ENCODE peak calls at places on chromosome 19, in six cellular contexts. N is tibial artery, W is foreskin fibroblast, V is psoas muscle, I is glutamatergic neuron, E is WTC11. Y is an unnamed sample.

GRCh38 chr19:38977445-38978314 is 2.1 kb upstream of the FBXO17 start:
- DNase-seq in N (no peak), W (peak), V (no peak), I (no peak), E (no peak), Y (peak)

GRCh38 chr19:22882797-22883196 is 50.7 kb downstream of the ZNF723 start:
- DNase-seq in N (no peak), W (peak), V (no peak), I (no peak), E (no peak), Y (peak)

GRCh38 chr19:46404039-46404883 is 9.1 kb downstream of the CCDC8 start:
- DNase-seq in N (peak), W (peak), V (peak), I (peak), E (peak), Y (no peak)

GRCh38 chr19:35005256-35005977 is 5.3 kb downstream of the GRAMD1A start:
- DNase-seq in N (no peak), W (no peak), V (no peak), I (no peak), E (no peak), Y (no peak)

GRCh38 chr19:4635763-4636135 is 3.6 kb upstream of the TNFAIP8L1 start:
- DNase-seq in N (no peak), W (no peak), V (no peak), I (peak), E (no peak), Y (no peak)

GRCh38 chr19:36805364-36805763 is 32.8 kb upstream of the ZNF850 start:
- DNase-seq in N (no peak), W (no peak), V (no peak), I (no peak), E (no peak), Y (no peak)

GRCh38 chr19:12668937-12669271 is 2.3 kb downstream of the WDR83 start:
- DNase-seq in N (peak), W (peak), V (peak), I (peak), E (no peak), Y (peak)

GRCh38 chr19:32339988-32340874 is 5.2 kb upstream of the ZNF507 start:
- DNase-seq in N (peak), W (no peak), V (peak), I (peak), E (peak), Y (peak)

GRCh38 chr19:13078897-13079541 is 23.6 kb downstream of the LYL1 start:
- DNase-seq in N (no peak), W (no peak), V (no peak), I (no peak), E (no peak), Y (no peak)

GRCh38 chr19:37855098-37855497 is 51.3 kb downstream of the WDR87 start:
- DNase-seq in N (no peak), W (peak), V (no peak), I (no peak), E (no peak), Y (no peak)

GRCh38 chr19:4866595-4867424 is 657 bp downstream of the PLIN3 start:
- DNase-seq in N (peak), W (no peak), V (peak), I (peak), E (peak), Y (peak)

GRCh38 chr19:3982701-3983541 is 2.3 kb downstream of the EEF2 start:
- DNase-seq in N (no peak), W (peak), V (peak), I (no peak), E (no peak), Y (peak)

GRCh38 chr19:27876489-27876888 is 1336.5 kb downstream of the UQCRFS1 start:
- DNase-seq in N (no peak), W (no peak), V (no peak), I (no peak), E (no peak), Y (no peak)

GRCh38 chr19:19549804-19550453 is 11.9 kb downstream of the CILP2 start:
- DNase-seq in N (no peak), W (no peak), V (no peak), I (peak), E (no peak), Y (no peak)

GRCh38 chr19:2317756-2318155 is 9.8 kb upstream of the LINGO3 start:
- DNase-seq in N (no peak), W (no peak), V (no peak), I (no peak), E (no peak), Y (no peak)

GRCh38 chr19:18223860-18224524 is 2.2 kb downstream of the PDE4C start:
- DNase-seq in N (peak), W (no peak), V (peak), I (peak), E (peak), Y (no peak)

GRCh38 chr19:31294189-31294588 is 55.0 kb downstream of the TSHZ3 start:
- DNase-seq in N (no peak), W (no peak), V (no peak), I (peak), E (no peak), Y (no peak)

GRCh38 chr19:6150289-6150688 is 14.8 kb downstream of the ACSBG2 start:
- DNase-seq in N (no peak), W (no peak), V (no peak), I (no peak), E (no peak), Y (no peak)

GRCh38 chr19:32372726-32373613 is 27.6 kb downstream of the ZNF507 start:
- DNase-seq in N (no peak), W (peak), V (no peak), I (no peak), E (no peak), Y (no peak)

GRCh38 chr19:3357731-3358391 is 8.5 kb upstream of the NFIC start:
- DNase-seq in N (no peak), W (no peak), V (no peak), I (no peak), E (no peak), Y (no peak)

GRCh38 chr19:35288843-35289355 is 3.1 kb upstream of the MAG start:
- DNase-seq in N (no peak), W (no peak), V (no peak), I (no peak), E (no peak), Y (no peak)

GRCh38 chr19:4594199-4594598 is 34.7 kb upstream of the SEMA6B start:
- DNase-seq in N (no peak), W (no peak), V (no peak), I (no peak), E (no peak), Y (no peak)

GRCh38 chr19:14425696-14426138 is 6.6 kb upstream of the DDX39A start:
- DNase-seq in N (no peak), W (no peak), V (no peak), I (no peak), E (no peak), Y (peak)

GRCh38 chr19:5103061-5103701 is 134.3 kb downstream of the KDM4B start:
- DNase-seq in N (peak), W (no peak), V (peak), I (no peak), E (no peak), Y (no peak)

GRCh38 chr19:3467437-3468198 is 12.7 kb downstream of the SMIM24 start:
- DNase-seq in N (no peak), W (no peak), V (no peak), I (no peak), E (no peak), Y (no peak)

GRCh38 chr19:34504273-34504808 is 22.8 kb downstream of the WTIP start:
- DNase-seq in N (peak), W (no peak), V (no peak), I (no peak), E (no peak), Y (no peak)

GRCh38 chr19:38537071-38537847 is 80.5 kb downstream of the MAP4K1 start:
- DNase-seq in N (no peak), W (no peak), V (no peak), I (no peak), E (no peak), Y (no peak)

GRCh38 chr19:3708207-3708931 is at the start of gene TJP3:
- DNase-seq in N (no peak), W (no peak), V (peak), I (no peak), E (no peak), Y (peak)

GRCh38 chr19:52221031-52221430 is 31.2 kb downstream of the PPP2R1A start:
- DNase-seq in N (no peak), W (no peak), V (no peak), I (no peak), E (no peak), Y (no peak)

GRCh38 chr19:38869836-38870607 is 8.1 kb downstream of the RINL start:
- DNase-seq in N (peak), W (peak), V (peak), I (peak), E (peak), Y (peak)

GRCh38 chr19:14375055-14375581 is 6.1 kb upstream of the ADGRE5 start:
- DNase-seq in N (no peak), W (no peak), V (peak), I (no peak), E (no peak), Y (no peak)

GRCh38 chr19:39645800-39646411 is 9.8 kb upstream of the LGALS16 start:
- DNase-seq in N (no peak), W (peak), V (no peak), I (no peak), E (peak), Y (peak)

GRCh38 chr19:33032218-33032781 is 32.4 kb downstream of the RHPN2 start:
- DNase-seq in N (no peak), W (no peak), V (no peak), I (no peak), E (no peak), Y (no peak)

GRCh38 chr19:56080669-56081401 is 40.3 kb downstream of the ZNF787 start:
- DNase-seq in N (peak), W (peak), V (peak), I (peak), E (peak), Y (peak)

GRCh38 chr19:55319786-55320185 is 5.4 kb downstream of the TMEM150B start:
- DNase-seq in N (no peak), W (no peak), V (peak), I (peak), E (peak), Y (no peak)

GRCh38 chr19:22622901-22623840 is 11.0 kb upstream of the ZNF492 start:
- DNase-seq in N (no peak), W (no peak), V (no peak), I (no peak), E (no peak), Y (no peak)

GRCh38 chr19:3224346-3225325 is at the start of gene CELF5:
- DNase-seq in N (no peak), W (peak), V (no peak), I (peak), E (peak), Y (no peak)

GRCh38 chr19:30887042-30887441 is 462.2 kb downstream of the TSHZ3 start:
- DNase-seq in N (no peak), W (no peak), V (peak), I (no peak), E (no peak), Y (no peak)

GRCh38 chr19:27974082-27974513 is 1238.9 kb downstream of the UQCRFS1 start:
- DNase-seq in N (no peak), W (no peak), V (no peak), I (peak), E (peak), Y (peak)

DNA sequence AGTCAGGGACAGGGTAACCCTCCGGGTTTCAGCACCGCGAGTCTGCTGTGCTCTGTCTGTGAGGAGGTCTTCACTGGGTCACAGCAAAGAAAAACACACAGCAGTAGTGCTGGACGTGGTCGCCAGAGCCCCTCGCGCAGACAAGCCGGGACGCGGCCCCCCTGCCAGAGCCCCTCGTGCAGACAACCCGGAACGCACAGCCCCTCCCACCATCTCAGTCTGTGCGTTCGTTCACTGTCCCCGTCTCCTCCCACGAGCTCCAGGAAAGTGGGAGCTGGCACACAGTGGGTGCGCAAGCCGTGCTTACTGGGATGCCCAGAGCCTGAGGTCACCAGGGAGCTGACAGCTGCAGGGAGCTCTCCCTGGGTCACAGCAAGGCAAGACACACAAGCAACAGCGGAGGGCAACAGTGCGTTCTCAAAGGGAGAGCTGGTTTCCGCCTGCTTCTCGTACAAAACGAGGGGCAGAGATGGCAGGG is 3.2 kb upstream of the PLPP2 start:
- DNase-seq in N (no peak), W (peak), V (peak), I (no peak), E (no peak), Y (no peak)
- TF ChIP-seq CTCF in N (no peak), W (no peak), V (no peak), I (no peak), E (no peak), Y (no peak)

GRCh38 chr19:28980236-28980868 is 232.6 kb downstream of the UQCRFS1 start:
- DNase-seq in N (no peak), W (peak), V (no peak), I (no peak), E (peak), Y (peak)
- TF ChIP-seq CTCF in N (no peak), W (peak), V (no peak), I (no peak), E (no peak), Y (peak)

GRCh38 chr19:44740351-44740824 is 8.1 kb upstream of the BCL3 start:
- DNase-seq in N (no peak), W (no peak), V (no peak), I (no peak), E (no peak), Y (no peak)
- TF ChIP-seq CTCF in N (no peak), W (no peak), V (no peak), I (no peak), E (no peak), Y (peak)

DNA sequence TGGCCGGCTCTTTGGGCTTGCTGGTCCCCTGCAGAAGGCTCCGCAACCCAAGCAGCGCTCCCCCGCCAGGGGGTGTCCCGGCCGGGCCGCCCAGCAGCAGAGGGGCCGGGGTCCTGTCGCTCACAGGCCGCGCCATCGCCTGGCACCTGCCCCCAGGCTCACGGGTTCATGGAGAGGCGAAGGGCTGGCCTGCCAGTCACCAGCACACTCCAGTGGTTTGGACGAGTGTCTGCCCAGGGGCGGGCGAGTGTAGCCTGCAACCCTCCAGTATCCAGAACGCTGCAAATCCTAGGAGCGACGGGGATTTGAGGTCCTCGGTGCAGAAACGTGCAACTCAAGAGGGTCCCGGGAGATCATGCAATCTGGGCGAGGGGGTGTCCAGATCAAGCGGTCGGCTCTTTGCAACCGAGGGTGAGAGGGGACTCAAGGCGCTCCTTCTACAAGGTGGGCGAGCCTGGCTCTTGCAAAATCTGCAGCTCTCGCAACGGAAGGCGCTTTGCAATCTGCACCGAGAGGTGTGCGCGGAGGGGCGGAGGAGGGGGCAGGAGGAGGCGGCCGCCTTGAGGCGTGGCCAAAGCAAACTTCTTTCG is at the start of gene DBP:
- DNase-seq in N (peak), W (no peak), V (peak), I (peak), E (peak), Y (no peak)
- TF ChIP-seq CTCF in N (peak), W (no peak), V (no peak), I (no peak), E (no peak), Y (peak)

GRCh38 chr19:11611730-11612129 is 14.4 kb downstream of the ZNF627 start:
- DNase-seq in N (no peak), W (no peak), V (no peak), I (no peak), E (no peak), Y (no peak)

GRCh38 chr19:11617207-11618062 is 20.2 kb downstream of the ZNF627 start:
- DNase-seq in N (no peak), W (no peak), V (no peak), I (no peak), E (no peak), Y (no peak)

GRCh38 chr19:11612816-11613511 is 15.7 kb downstream of the ZNF627 start:
- DNase-seq in N (no peak), W (no peak), V (no peak), I (no peak), E (peak), Y (no peak)
- TF ChIP-seq CTCF in N (no peak), W (no peak), V (no peak), I (no peak), E (no peak), Y (no peak)

GRCh38 chr19:42200116-42200740 is 17.2 kb downstream of the DEDD2 start:
- DNase-seq in N (no peak), W (no peak), V (no peak), I (no peak), E (no peak), Y (no peak)
- TF ChIP-seq CTCF in N (no peak), W (no peak), V (no peak), I (no peak), E (no peak), Y (no peak)

DNA sequence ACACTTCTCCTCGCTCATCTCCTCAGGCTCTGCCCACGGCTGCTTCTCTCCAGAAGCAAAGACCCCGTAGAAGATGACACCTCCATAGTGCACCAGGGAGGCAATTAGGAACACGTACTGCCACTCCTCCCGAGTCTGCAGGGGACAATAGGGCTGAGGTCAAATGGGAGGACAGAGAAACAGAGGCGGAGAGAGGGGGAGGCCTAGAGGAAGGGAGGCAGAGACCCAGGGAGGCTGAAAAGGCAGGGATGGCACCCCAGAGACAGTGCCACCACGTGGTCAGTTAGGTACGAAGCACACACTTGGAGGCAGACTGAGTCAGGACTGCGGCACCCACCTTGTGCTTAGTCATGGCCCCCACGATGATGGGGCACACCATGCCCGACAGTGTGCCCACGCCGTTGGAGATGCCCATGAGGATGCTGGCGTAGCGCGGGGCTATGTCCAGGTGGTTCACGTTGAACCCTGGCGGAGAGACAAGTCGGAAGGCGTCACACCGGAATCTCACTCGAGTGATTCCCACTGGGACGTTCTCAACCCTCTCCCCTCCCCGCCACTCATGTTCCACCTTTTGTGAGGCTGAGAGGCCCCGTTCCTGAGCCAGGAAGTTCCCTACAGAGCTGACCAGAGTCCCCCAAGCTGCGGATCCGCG is 5.6 kb downstream of the GFY start:
- DNase-seq in N (no peak), W (no peak), V (no peak), I (no peak), E (no peak), Y (no peak)
- TF ChIP-seq CTCF in N (no peak), W (peak), V (no peak), I (no peak), E (peak), Y (peak)

Y was measured in HFFc6.